ENCODE peak calls at places on chromosomes 13 and 19, in eight cellular contexts. L is K562, S is GM20000, K is heart right ventricle, X is astrocyte of the cerebellum, R is HFFc6, H is A549, W is fibroblast of mammary gland. C is an unnamed sample.

GRCh38 chr19:53912653-53913052 is 3.6 kb downstream of the CACNG7 start:
- DNase-seq in R (no peak), L (peak; percentile 70), K (no peak), H (no peak), W (no peak), S (peak; percentile 36), X (no peak), C (peak; percentile 34)

GRCh38 chr13:36806102-36806501 is 12.9 kb upstream of the RFXAP start:
- DNase-seq in K (no peak), W (no peak), L (no peak), H (no peak), S (no peak), X (no peak), R (no peak), C (no peak)

GRCh38 chr13:46624353-46624752 is 71.4 kb downstream of the LRCH1 start:
- DNase-seq in R (no peak), X (no peak), H (no peak), W (no peak), K (no peak), S (peak; percentile 35), L (no peak), C (no peak)

GRCh38 chr19:46610851-46611770 is 10.0 kb downstream of the CALM3 start:
- DNase-seq in W (peak; percentile 51), R (no peak), S (peak; percentile 4), X (peak; percentile 82), H (no peak), K (no peak), L (no peak), C (no peak)

GRCh38 chr13:48542581-48543341 is 9.9 kb upstream of the RCBTB2 start:
- DNase-seq in K (peak; percentile 70), R (no peak), L (no peak), W (peak; percentile 20), H (no peak), S (no peak), X (no peak), C (peak; percentile 27)

GRCh38 chr13:101217086-101217485 is 199.2 kb downstream of the NALCN start:
- DNase-seq in S (no peak), H (no peak), R (no peak), X (no peak), W (no peak), L (no peak), K (no peak), C (no peak)

GRCh38 chr19:4916292-4917082 is 7.2 kb downstream of the UHRF1 start:
- DNase-seq in X (no peak), K (no peak), S (peak; percentile 74), H (no peak), W (no peak), L (no peak), R (no peak), C (no peak)

GRCh38 chr19:42295831-42296525 is 6.0 kb upstream of the PRR19 start:
- DNase-seq in H (peak; percentile 93), L (peak; percentile 78), W (peak; percentile 52), R (peak; percentile 38), S (peak; percentile 89), K (peak; percentile 86), X (no peak), C (peak; percentile 93)

GRCh38 chr13:33033361-33033812 is 17.2 kb downstream of the KL start:
- DNase-seq in S (peak; percentile 39), H (no peak), K (no peak), X (no peak), W (no peak), L (no peak), R (no peak), C (no peak)

GRCh38 chr19:4861147-4861546 is 6.3 kb downstream of the PLIN3 start:
- DNase-seq in R (no peak), K (no peak), H (no peak), S (peak; percentile 2), L (peak; percentile 16), W (no peak), X (no peak), C (no peak)

GRCh38 chr13:93727301-93728141 is 500.9 kb downstream of the GPC6 start:
- DNase-seq in H (no peak), W (peak; percentile 64), S (no peak), R (peak; percentile 61), L (no peak), X (peak; percentile 31), K (no peak), C (no peak)

GRCh38 chr13:20658451-20658850 is 45.0 kb upstream of the IL17D start:
- DNase-seq in L (no peak), H (no peak), X (no peak), S (no peak), K (no peak), W (peak; percentile 15), R (no peak), C (no peak)

GRCh38 chr13:111184685-111185401 is 69.7 kb downstream of the ARHGEF7 start:
- DNase-seq in K (peak; percentile 78), L (no peak), H (no peak), W (peak; percentile 32), X (no peak), S (peak; percentile 79), R (no peak), C (no peak)
- TF ChIP-seq CTCF in K (no peak), L (no peak), H (no peak), W (no peak), X (no peak), S (no peak), R (no peak), C (no peak)

DNA sequence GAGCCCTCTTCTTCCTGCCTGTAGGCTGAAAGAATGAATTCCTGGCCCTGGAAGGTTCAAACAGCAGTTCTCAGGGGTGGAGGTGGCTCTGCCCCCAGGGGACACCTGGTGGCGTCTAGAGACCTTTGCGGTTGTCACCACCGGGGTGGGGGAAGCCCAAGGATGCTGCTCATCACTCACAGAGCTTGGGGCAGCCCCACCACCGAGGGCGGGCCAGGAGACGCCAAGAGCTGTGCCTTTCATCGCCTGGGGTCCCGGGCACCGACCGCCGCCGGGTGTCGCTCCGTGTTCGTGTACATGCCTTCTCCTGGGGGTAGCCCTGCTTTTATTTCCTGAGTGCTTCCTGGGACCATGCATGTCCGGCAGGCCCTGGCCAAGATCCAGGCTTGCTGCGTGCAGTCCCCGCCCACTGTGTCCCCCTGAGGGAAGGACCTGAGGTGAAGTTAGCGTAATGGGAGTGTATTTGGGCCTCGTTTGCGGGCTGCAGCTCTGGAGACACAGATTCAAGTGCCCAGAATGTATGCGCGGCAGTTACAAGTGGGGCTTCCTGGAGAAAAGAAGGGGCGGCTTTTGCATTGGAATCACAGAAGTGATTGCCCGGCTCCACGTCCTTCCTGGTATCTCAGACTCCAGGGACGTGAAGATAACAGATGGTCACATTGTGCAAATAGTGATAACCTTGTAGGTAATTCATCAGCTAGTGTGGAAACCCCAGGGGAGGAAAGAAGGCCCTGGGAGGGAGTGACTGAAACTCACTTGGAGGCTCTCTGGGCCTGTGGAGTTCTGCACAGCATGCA is 7.8 kb downstream of the DOT1L start:
- DNase-seq in H (no peak), X (no peak), L (peak; percentile 51), W (peak; percentile 47), S (peak; percentile 89), K (peak; percentile 58), R (no peak), C (no peak)
- TF ChIP-seq CTCF in H (no peak), X (no peak), L (peak; percentile 41), W (no peak), S (peak; percentile 3), K (no peak), R (peak; percentile 21), C (no peak)

GRCh38 chr13:66691149-66691548 is 539.0 kb downstream of the PCDH9 start:
- DNase-seq in W (no peak), S (no peak), H (no peak), K (no peak), L (no peak), R (no peak), X (no peak), C (no peak)
- TF ChIP-seq CTCF in W (no peak), S (no peak), H (no peak), K (no peak), L (no peak), R (no peak), X (no peak), C (no peak)

GRCh38 chr19:18074192-18074591 is 12.5 kb downstream of the IL12RB1 start:
- DNase-seq in H (no peak), X (no peak), S (no peak), R (no peak), W (no peak), L (no peak), K (no peak), C (no peak)
- TF ChIP-seq CTCF in H (no peak), X (no peak), S (no peak), R (peak; percentile 34), W (no peak), L (peak; percentile 2), K (no peak), C (no peak)

GRCh38 chr19:56158170-56158757 is 17.2 kb downstream of the ZNF444 start:
- DNase-seq in S (no peak), H (no peak), X (no peak), L (no peak), R (no peak), K (no peak), W (no peak), C (no peak)

GRCh38 chr19:56153507-56153906 is 12.4 kb downstream of the ZNF444 start:
- DNase-seq in X (no peak), W (no peak), L (no peak), R (no peak), H (no peak), K (no peak), S (no peak), C (peak; percentile 58)

GRCh38 chr19:56152644-56153043 is 11.6 kb downstream of the ZNF444 start:
- DNase-seq in X (no peak), L (no peak), K (no peak), W (no peak), R (no peak), S (no peak), H (no peak), C (no peak)

GRCh38 chr19:56156768-56157167 is 15.7 kb downstream of the ZNF444 start:
- DNase-seq in S (no peak), X (no peak), L (no peak), H (no peak), K (peak; percentile 38), W (no peak), R (no peak), C (no peak)

GRCh38 chr19:56155124-56155687 is 14.1 kb downstream of the ZNF444 start:
- DNase-seq in X (no peak), H (peak; percentile 36), S (no peak), K (no peak), W (no peak), L (peak; percentile 54), R (no peak), C (peak; percentile 30)
- TF ChIP-seq CTCF in X (peak; percentile 34), H (peak; percentile 23), S (no peak), K (peak; percentile 34), W (peak; percentile 44), L (peak; percentile 69), R (peak; percentile 64), C (no peak)

GRCh38 chr13:110819203-110820014 is 95.5 kb downstream of the ANKRD10 start:
- DNase-seq in W (peak; percentile 67), R (peak; percentile 50), L (peak; percentile 86), H (peak; percentile 74), S (peak; percentile 93), X (peak; percentile 24), K (peak; percentile 69), C (peak; percentile 88)
- TF ChIP-seq CTCF in W (peak; percentile 95), R (peak; percentile 100), L (peak; percentile 84), H (peak; percentile 80), S (peak; percentile 87), X (peak; percentile 96), K (peak; percentile 97), C (peak; percentile 99)

C was measured in nephron progenitor cell.